ENCODE peak calls at places on chromosomes 4 and X, in eight cellular contexts. J, T, I, A, C, B, W and F are unnamed samples.

GRCh38 chr4:47876784-47877183 is 37.6 kb downstream of the NFXL1 start:
- DNase-seq in J (no peak), T (no peak), I (no peak), A (no peak), C (no peak), B (no peak), W (no peak), F (no peak)

GRCh38 chr4:1496116-1496642 is 89.9 kb upstream of the NKX1-1 start:
- DNase-seq in J (no peak), T (no peak), I (no peak), A (no peak), C (no peak), B (no peak), W (no peak), F (no peak)

GRCh38 chr4:74316397-74316796 is 8.1 kb downstream of the EPGN start:
- DNase-seq in J (no peak), T (no peak), I (no peak), A (no peak), C (no peak), B (no peak), W (no peak), F (no peak)

GRCh38 chrX:107766470-107767140 is 9.0 kb downstream of the TSC22D3 start:
- DNase-seq in J (no peak), T (no peak), I (peak), A (no peak), C (no peak), B (no peak), W (no peak), F (no peak)

GRCh38 chr4:83107636-83108035 is 6.9 kb downstream of the PLAC8 start:
- DNase-seq in J (no peak), T (no peak), I (no peak), A (no peak), C (no peak), B (no peak), W (no peak), F (no peak)

GRCh38 chr4:77636902-77637301 is 31.3 kb downstream of the CXCL13 start:
- DNase-seq in J (peak), T (peak), I (no peak), A (no peak), C (no peak), B (peak), W (no peak), F (no peak)

GRCh38 chr4:14125375-14126129 is 498.0 kb upstream of the BOD1L1 start:
- DNase-seq in J (no peak), T (no peak), I (no peak), A (peak), C (no peak), B (no peak), W (no peak), F (no peak)

GRCh38 chr4:88514557-88515511 is 8.7 kb downstream of the PYURF start:
- DNase-seq in J (no peak), T (peak), I (no peak), A (no peak), C (no peak), B (no peak), W (no peak), F (no peak)

GRCh38 chrX:7109838-7110793 is 37.4 kb upstream of the STS start:
- DNase-seq in J (no peak), T (no peak), I (no peak), A (peak), C (no peak), B (no peak), W (no peak), F (no peak)

GRCh38 chr4:128512767-128513322 is 225.2 kb upstream of the PGRMC2 start:
- DNase-seq in J (no peak), T (no peak), I (no peak), A (no peak), C (no peak), B (no peak), W (no peak), F (no peak)

GRCh38 chrX:107773906-107774435 is 1.6 kb downstream of the TSC22D3 start:
- DNase-seq in J (no peak), T (no peak), I (no peak), A (no peak), C (no peak), B (no peak), W (no peak), F (no peak)

GRCh38 chr4:102263024-102263787 is 82.1 kb downstream of the SLC39A8 start:
- DNase-seq in J (no peak), T (peak), I (peak), A (peak), C (no peak), B (peak), W (no peak), F (peak)
- TF ChIP-seq CTCF in J (peak), T (peak), I (peak), A (peak), C (peak), B (peak), W (peak), F (peak)

GRCh38 chr4:54677416-54677815 is 19.7 kb downstream of the KIT start:
- DNase-seq in J (no peak), T (no peak), I (no peak), A (no peak), C (no peak), B (no peak), W (no peak), F (no peak)
- TF ChIP-seq CTCF in J (no peak), T (no peak), I (no peak), A (no peak), C (no peak), B (no peak), W (no peak), F (no peak)

GRCh38 chr4:153785830-153786721 is 2.8 kb downstream of the SFRP2 start:
- DNase-seq in J (no peak), T (no peak), I (no peak), A (peak), C (no peak), B (no peak), W (no peak), F (no peak)
- TF ChIP-seq CTCF in J (peak), T (no peak), I (peak), A (peak), C (no peak), B (peak), W (no peak), F (peak)

DNA sequence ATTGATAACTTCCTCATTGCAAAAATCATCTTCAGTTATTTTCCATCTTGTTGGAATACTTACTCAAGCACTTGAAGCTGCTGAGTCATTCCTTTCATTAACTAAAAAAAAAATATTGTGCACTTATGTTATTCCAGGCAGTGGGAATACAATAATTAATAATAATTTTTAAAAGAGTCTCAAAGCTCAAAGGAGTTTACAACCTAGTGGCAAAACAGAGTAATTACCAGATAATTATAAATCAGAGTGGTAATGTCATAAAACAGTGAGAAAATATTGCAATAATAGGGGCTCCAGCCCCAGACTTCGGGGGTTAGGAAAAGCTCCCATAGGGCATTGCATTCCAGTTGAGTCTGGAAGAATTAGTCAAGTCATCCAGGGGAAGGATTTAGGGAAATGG is 79.6 kb downstream of the DDX53 start:
- DNase-seq in J (no peak), T (no peak), I (no peak), A (no peak), C (no peak), B (no peak), W (no peak), F (no peak)
- TF ChIP-seq CTCF in J (no peak), T (peak), I (no peak), A (no peak), C (no peak), B (no peak), W (no peak), F (no peak)

GRCh38 chr4:51907001-51907669 is 64.2 kb downstream of the DCUN1D4 start:
- DNase-seq in J (no peak), T (no peak), I (no peak), A (no peak), C (no peak), B (no peak), W (no peak), F (no peak)

GRCh38 chr4:51906167-51906647 is 63.3 kb downstream of the DCUN1D4 start:
- DNase-seq in J (no peak), T (no peak), I (no peak), A (peak), C (no peak), B (no peak), W (no peak), F (no peak)

GRCh38 chr4:51895816-51896408 is 53.0 kb downstream of the DCUN1D4 start:
- DNase-seq in J (peak), T (peak), I (peak), A (peak), C (no peak), B (peak), W (no peak), F (no peak)

GRCh38 chr4:51901363-51901762 is 58.4 kb downstream of the DCUN1D4 start:
- DNase-seq in J (no peak), T (no peak), I (no peak), A (no peak), C (no peak), B (no peak), W (no peak), F (no peak)
- TF ChIP-seq CTCF in J (no peak), T (no peak), I (no peak), A (no peak), C (no peak), B (no peak), W (no peak), F (no peak)